ENCODE peak calls at places on chromosome 7, in eight cellular contexts. D is activated effector memory CD4-positive, alpha-beta T cell treated with anti-CD3 and anti-CD28 coated beads, Interleukin-2, amount 50 U/mL, for 16 hours; E is activated CD4-positive, alpha-beta T cell treated with anti-CD3 and anti-CD28 coated beads, Interleukin-2, amount 50 U/mL, for 24 hours; N is SJSA1; F is activated T-helper 1 cell treated with anti-CD3 and anti-CD28 coated beads, Interleukin-12 subunit alpha, Interleukin-12 subunit beta, Interleukin-2, Interleukin-4 antibody, amounts not matched to agents 30 ng/mL and 10 ng/mL and 1 ng/mL, durations not matched to agents 14 hours and 24 hours and 36 hours; S is naive thymus-derived CD8-positive, alpha-beta T cell; X is HAP-1; K is stomach. G is an unnamed sample.

GRCh38 chr7:30472081-30472770 is 6.4 kb downstream of the NOD1 start:
- DNase-seq in E (no peak), K (no peak), S (no peak), D (no peak), N (no peak), F (no peak), X (no peak), G (no peak)

GRCh38 chr7:15556706-15557105 is 5.1 kb downstream of the AGMO start:
- DNase-seq in D (no peak), F (no peak), E (no peak), K (no peak), S (no peak), N (no peak), X (no peak), G (no peak)

GRCh38 chr7:125136341-125136740 is 206.7 kb upstream of the POT1 start:
- DNase-seq in X (no peak), D (no peak), S (no peak), F (no peak), K (no peak), E (no peak), N (no peak), G (no peak)

GRCh38 chr7:2757904-2758672 is 70.1 kb downstream of the AMZ1 start:
- DNase-seq in K (no peak), F (peak), X (peak), E (peak), N (peak), D (peak), S (no peak), G (peak)

GRCh38 chr7:11294218-11294617 is 320.5 kb downstream of the PHF14 start:
- DNase-seq in S (no peak), X (no peak), D (no peak), E (no peak), F (no peak), K (no peak), N (no peak), G (no peak)

GRCh38 chr7:83550100-83550499 is 98.8 kb downstream of the SEMA3E start:
- DNase-seq in S (no peak), N (no peak), K (no peak), E (no peak), X (no peak), F (no peak), D (no peak), G (no peak)

GRCh38 chr7:138247081-138247480 is 170.8 kb downstream of the AKR1D1 start:
- DNase-seq in D (no peak), N (no peak), X (peak), F (no peak), K (no peak), E (no peak), S (no peak), G (no peak)

GRCh38 chr7:95132500-95132899 is 191.8 kb downstream of the PON1 start:
- DNase-seq in F (no peak), D (no peak), X (no peak), E (no peak), S (no peak), N (no peak), K (no peak), G (no peak)

GRCh38 chr7:47795631-47796030 is 152.6 kb downstream of the PKD1L1 start:
- DNase-seq in X (no peak), F (no peak), D (no peak), K (no peak), N (no peak), S (no peak), E (no peak), G (no peak)

GRCh38 chr7:110669410-110669809 is 421.5 kb upstream of the LRRN3 start:
- DNase-seq in E (no peak), N (no peak), D (no peak), X (peak), S (no peak), K (no peak), F (no peak), G (no peak)

GRCh38 chr7:21276471-21277035 is 151.3 kb upstream of the SP4 start:
- DNase-seq in N (no peak), E (no peak), K (no peak), F (no peak), D (no peak), X (no peak), S (no peak), G (no peak)

GRCh38 chr7:81704595-81704994 is 65.3 kb downstream of the HGF start:
- DNase-seq in N (no peak), S (no peak), K (no peak), D (no peak), X (no peak), F (no peak), E (no peak), G (no peak)

GRCh38 chr7:75943864-75944263 is 28.9 kb downstream of the POR start:
- DNase-seq in K (peak), E (no peak), N (no peak), X (no peak), D (no peak), S (no peak), F (no peak), G (peak)

GRCh38 chr7:99380032-99380822 is 5.7 kb downstream of the ARPC1B start:
- DNase-seq in S (peak), K (no peak), D (peak), N (no peak), E (no peak), X (no peak), F (peak), G (peak)

GRCh38 chr7:79182283-79182682 is 271.2 kb downstream of the MAGI2 start:
- DNase-seq in S (no peak), X (no peak), E (no peak), D (no peak), K (no peak), N (no peak), F (no peak), G (no peak)

GRCh38 chr7:93835684-93836083 is 54.9 kb downstream of the TFPI2 start:
- DNase-seq in E (no peak), S (no peak), F (no peak), K (no peak), X (no peak), D (no peak), N (no peak), G (no peak)

GRCh38 chr7:84237533-84238173 is 43.1 kb upstream of the SEMA3A start:
- DNase-seq in N (no peak), E (no peak), F (no peak), X (no peak), K (no peak), D (no peak), S (no peak), G (no peak)

G was measured in mucosa of gallbladder.